ENCODE peak calls at places on chromosome 12, in six cellular contexts. F, L, I, A, C and Z are unnamed samples.

GRCh38 chr12:14884458-14884878 is 1.2 kb downstream of the MGP start:
- DNase-seq in F (peak; percentile 88), L (no peak), I (peak; percentile 70), A (peak; percentile 83), C (peak; percentile 83), Z (peak; percentile 97)

GRCh38 chr12:107184359-107184980 is 91.1 kb upstream of the CRY1 start:
- DNase-seq in F (no peak), L (no peak), I (no peak), A (no peak), C (no peak), Z (no peak)

GRCh38 chr12:14841761-14842160 is 1.6 kb downstream of the ART4 start:
- DNase-seq in F (no peak), L (peak; percentile 70), I (no peak), A (peak; percentile 56), C (peak; percentile 23), Z (peak; percentile 72)

GRCh38 chr12:130073721-130074120 is 88.5 kb upstream of the FZD10 start:
- DNase-seq in F (no peak), L (no peak), I (no peak), A (no peak), C (no peak), Z (no peak)

GRCh38 chr12:124663771-124664366 is 96.5 kb upstream of the NCOR2 start:
- DNase-seq in F (no peak), L (no peak), I (no peak), A (no peak), C (no peak), Z (no peak)

GRCh38 chr12:24226745-24227350 is 277.4 kb upstream of the SOX5 start:
- DNase-seq in F (no peak), L (peak; percentile 22), I (no peak), A (no peak), C (no peak), Z (no peak)

GRCh38 chr12:18612971-18613370 is 124.8 kb downstream of the PLCZ1 start:
- DNase-seq in F (no peak), L (no peak), I (no peak), A (no peak), C (no peak), Z (no peak)

GRCh38 chr12:124915249-124916236 is 1.1 kb upstream of the UBC start:
- DNase-seq in F (no peak), L (peak; percentile 86), I (peak; percentile 80), A (peak; percentile 63), C (peak; percentile 73), Z (peak; percentile 48)

GRCh38 chr12:30457621-30458289 is 237.9 kb downstream of the IPO8 start:
- DNase-seq in F (no peak), L (peak; percentile 43), I (no peak), A (no peak), C (no peak), Z (no peak)

GRCh38 chr12:130819248-130819576 is 19.8 kb downstream of the STX2 start:
- DNase-seq in F (no peak), L (no peak), I (no peak), A (no peak), C (no peak), Z (no peak)

GRCh38 chr12:126295652-126296051 is 1230.4 kb downstream of the AACS start:
- DNase-seq in F (no peak), L (no peak), I (no peak), A (no peak), C (no peak), Z (no peak)

GRCh38 chr12:243381-243780 is 19.3 kb downstream of the SLC6A13 start:
- DNase-seq in F (no peak), L (no peak), I (no peak), A (no peak), C (no peak), Z (no peak)

GRCh38 chr12:87280356-87280755 is 748.8 kb downstream of the C12orf50 start:
- DNase-seq in F (no peak), L (no peak), I (no peak), A (no peak), C (no peak), Z (no peak)

GRCh38 chr12:77724367-77724957 is 106.2 kb upstream of the NAV3 start:
- DNase-seq in F (no peak), L (peak; percentile 50), I (no peak), A (no peak), C (no peak), Z (no peak)

GRCh38 chr12:5166976-5167375 is 123.3 kb downstream of the KCNA5 start:
- DNase-seq in F (no peak), L (no peak), I (no peak), A (no peak), C (no peak), Z (no peak)

GRCh38 chr12:120324841-120325417 is 2.6 kb downstream of the PLA2G1B start:
- DNase-seq in F (no peak), L (no peak), I (no peak), A (no peak), C (no peak), Z (no peak)

GRCh38 chr12:636632-637031 is 26.6 kb downstream of the NINJ2 start:
- DNase-seq in F (no peak), L (no peak), I (no peak), A (no peak), C (no peak), Z (no peak)

GRCh38 chr12:120457133-120457532 is 10.9 kb downstream of the GATC start:
- DNase-seq in F (no peak), L (peak; percentile 45), I (no peak), A (no peak), C (no peak), Z (no peak)

GRCh38 chr12:31778687-31779086 is 49.9 kb upstream of the AMN1 start:
- DNase-seq in F (no peak), L (no peak), I (no peak), A (no peak), C (no peak), Z (no peak)

GRCh38 chr12:108589028-108589839 is 8.7 kb downstream of the TMEM119 start:
- DNase-seq in F (peak; percentile 46), L (no peak), I (no peak), A (no peak), C (no peak), Z (peak; percentile 45)

GRCh38 chr12:94266796-94267529 is 118.6 kb downstream of the PLXNC1 start:
- DNase-seq in F (no peak), L (no peak), I (no peak), A (no peak), C (no peak), Z (no peak)

GRCh38 chr12:27542628-27543027 is 18.6 kb downstream of the PPFIBP1 start:
- DNase-seq in F (no peak), L (peak; percentile 46), I (no peak), A (no peak), C (no peak), Z (no peak)

GRCh38 chr12:48940181-48940580 is 14.9 kb upstream of the FKBP11 start:
- DNase-seq in F (no peak), L (no peak), I (no peak), A (no peak), C (no peak), Z (no peak)

GRCh38 chr12:100185361-100185894 is 15.2 kb upstream of the ACTR6 start:
- DNase-seq in F (peak; percentile 24), L (no peak), I (no peak), A (no peak), C (no peak), Z (no peak)

GRCh38 chr12:66048843-66049537 is 81.6 kb downstream of the LLPH start:
- DNase-seq in F (no peak), L (peak; percentile 57), I (no peak), A (no peak), C (no peak), Z (no peak)

GRCh38 chr12:17527021-17527420 is 563.0 kb downstream of the RERGL start:
- DNase-seq in F (no peak), L (no peak), I (no peak), A (no peak), C (no peak), Z (no peak)
- TF ChIP-seq CTCF in F (no peak), L (no peak), I (no peak), A (no peak), C (no peak), Z (no peak)

DNA sequence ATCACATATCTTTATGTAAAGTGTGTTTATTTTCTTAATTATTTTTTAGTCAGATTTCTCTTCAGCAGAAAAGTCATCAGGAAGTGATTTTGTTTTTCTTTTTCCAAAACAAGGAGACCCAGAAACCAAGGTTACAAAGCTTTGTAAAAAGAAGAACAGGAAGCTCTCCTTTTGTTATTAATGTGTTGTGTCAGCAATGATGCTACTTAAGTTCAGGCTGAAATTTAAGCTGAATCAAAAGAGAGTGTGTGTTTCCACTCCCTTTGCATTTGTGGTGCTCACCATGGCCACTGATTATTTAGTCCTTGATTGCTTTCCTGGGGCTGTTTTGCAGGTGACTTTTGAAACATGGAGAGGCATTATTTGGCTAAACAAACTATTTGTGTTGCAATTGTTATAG is 155.3 kb upstream of the ATP2B1 start:
- DNase-seq in F (no peak), L (no peak), I (no peak), A (no peak), C (no peak), Z (no peak)
- H3K4me3 ChIP-seq in F (no peak overlapping the region), L (no peak overlapping the region), I (no peak overlapping the region), A (no peak overlapping the region), C (no peak overlapping the region), Z (no peak overlapping the region)

GRCh38 chr12:109705291-109705690 is 8.3 kb upstream of the FAM222A start:
- DNase-seq in F (no peak), L (no peak), I (no peak), A (no peak), C (no peak), Z (no peak)

GRCh38 chr12:109704371-109705098 is 9.1 kb upstream of the FAM222A start:
- DNase-seq in F (no peak), L (no peak), I (no peak), A (no peak), C (no peak), Z (no peak)

GRCh38 chr12:109703684-109704083 is 9.9 kb upstream of the FAM222A start:
- DNase-seq in F (no peak), L (no peak), I (no peak), A (no peak), C (no peak), Z (no peak)

GRCh38 chr12:109701064-109701463 is 12.6 kb upstream of the FAM222A start:
- DNase-seq in F (no peak), L (no peak), I (no peak), A (no peak), C (no peak), Z (no peak)

DNA sequence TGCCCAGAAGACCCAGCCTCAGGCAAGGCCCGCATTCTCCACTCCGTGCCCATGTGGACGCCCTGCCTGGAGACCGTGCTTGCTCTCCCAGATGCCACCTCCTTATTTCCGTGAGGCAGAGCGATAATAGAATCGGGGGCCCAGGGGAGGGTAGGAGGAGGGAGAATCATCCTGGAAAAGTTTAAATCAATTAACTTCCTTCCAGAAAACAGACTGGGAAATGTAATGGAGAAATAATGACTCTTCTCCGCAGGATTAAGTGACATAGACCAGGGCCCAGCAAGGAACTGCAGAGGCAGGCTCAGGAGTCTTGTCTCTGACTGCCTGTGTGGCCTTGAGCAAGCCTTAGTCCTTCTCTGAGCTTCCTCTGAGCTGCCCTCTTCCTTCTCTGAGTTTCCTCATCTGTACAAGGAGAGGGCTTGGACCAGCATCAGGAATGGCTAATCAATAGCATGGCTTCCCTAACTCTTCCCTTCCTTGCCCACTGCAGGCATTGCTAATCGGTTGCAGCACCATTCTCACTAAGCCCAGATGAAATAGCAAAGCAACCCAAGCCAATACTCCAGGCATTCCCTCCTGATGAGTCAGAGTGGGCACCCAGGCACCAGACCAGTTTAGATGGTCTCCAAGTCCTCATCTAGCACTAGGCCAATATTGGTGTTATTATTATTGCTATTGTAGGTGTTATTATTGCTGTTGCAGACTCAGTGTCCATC is 11.3 kb upstream of the FAM222A start:
- DNase-seq in F (no peak), L (no peak), I (no peak), A (no peak), C (no peak), Z (no peak)
- H3K4me1 ChIP-seq in F (no peaks in the 10 kb centered on the region), L (no peaks in the 10 kb centered on the region), I (no peaks in the 10 kb centered on the region), A (no peaks in the 10 kb centered on the region), C (peaks cover 4% of the 10 kb centered on the region), Z (no peaks in the 10 kb centered on the region)

GRCh38 chr12:25591132-25591531 is 38.0 kb upstream of the LMNTD1 start:
- DNase-seq in F (no peak), L (peak; percentile 3), I (no peak), A (no peak), C (no peak), Z (no peak)
- TF ChIP-seq CTCF in F (no peak), L (no peak), I (no peak), A (no peak), C (no peak), Z (no peak)